ENCODE peak calls at places on chromosomes 16 and 17, in five cellular contexts. One of them, this sample, is unnamed.

GRCh38 chr16:3950343-3951193 is 70.1 kb upstream of the CREBBP start:
- DNase-seq in thoracic aorta: peak; percentile 87
- DNase-seq in foreskin fibroblast: peak; percentile 99
- DNase-seq in GM06990: no peak
- DNase-seq in uterus: peak; percentile 86
- DNase-seq in this sample: no peak

GRCh38 chr17:54951286-54951685 is 17.2 kb downstream of the COX11 start:
- DNase-seq in thoracic aorta: no peak
- DNase-seq in foreskin fibroblast: no peak
- DNase-seq in GM06990: no peak
- DNase-seq in uterus: no peak
- DNase-seq in this sample: no peak

GRCh38 chr16:74186589-74186988 is 110.0 kb upstream of the PSMD7 start:
- DNase-seq in thoracic aorta: no peak
- DNase-seq in foreskin fibroblast: peak; percentile 66
- DNase-seq in GM06990: no peak
- DNase-seq in uterus: no peak
- DNase-seq in this sample: peak; percentile 3

GRCh38 chr17:18968945-18969887 is 17.3 kb downstream of the SLC5A10 start:
- DNase-seq in thoracic aorta: no peak
- DNase-seq in foreskin fibroblast: peak; percentile 56
- DNase-seq in GM06990: no peak
- DNase-seq in uterus: no peak
- DNase-seq in this sample: no peak

GRCh38 chr17:45967378-45967777 is 31.7 kb upstream of the STH start:
- DNase-seq in thoracic aorta: no peak
- DNase-seq in foreskin fibroblast: no peak
- DNase-seq in GM06990: no peak
- DNase-seq in uterus: no peak
- DNase-seq in this sample: no peak

GRCh38 chr17:48791128-48792032 is 25.6 kb downstream of the TTLL6 start:
- DNase-seq in thoracic aorta: peak; percentile 32
- DNase-seq in foreskin fibroblast: peak; percentile 88
- DNase-seq in GM06990: peak; percentile 51
- DNase-seq in uterus: peak; percentile 65
- DNase-seq in this sample: peak; percentile 45

GRCh38 chr17:29977836-29978235 is 36.4 kb downstream of the EFCAB5 start:
- DNase-seq in thoracic aorta: no peak
- DNase-seq in foreskin fibroblast: peak; percentile 63
- DNase-seq in GM06990: no peak
- DNase-seq in uterus: no peak
- DNase-seq in this sample: peak; percentile 45

GRCh38 chr16:8849411-8850011 is 19.3 kb downstream of the CARHSP1 start:
- DNase-seq in thoracic aorta: no peak
- DNase-seq in foreskin fibroblast: no peak
- DNase-seq in GM06990: no peak
- DNase-seq in uterus: peak; percentile 57
- DNase-seq in this sample: no peak

GRCh38 chr17:70863436-70864248 is 694.3 kb downstream of the KCNJ2 start:
- DNase-seq in thoracic aorta: no peak
- DNase-seq in foreskin fibroblast: peak; percentile 60
- DNase-seq in GM06990: no peak
- DNase-seq in uterus: no peak
- DNase-seq in this sample: no peak

GRCh38 chr17:1735418-1735817 is 7.3 kb upstream of the SERPINF2 start:
- DNase-seq in thoracic aorta: no peak
- DNase-seq in foreskin fibroblast: no peak
- DNase-seq in GM06990: no peak
- DNase-seq in uterus: no peak
- DNase-seq in this sample: no peak

GRCh38 chr16:86632206-86632605 is 53.9 kb downstream of the FOXL1 start:
- DNase-seq in thoracic aorta: no peak
- DNase-seq in foreskin fibroblast: no peak
- DNase-seq in GM06990: no peak
- DNase-seq in uterus: no peak
- DNase-seq in this sample: no peak

GRCh38 chr17:49993423-49994037 is 1.5 kb downstream of the DLX3 start:
- DNase-seq in thoracic aorta: no peak
- DNase-seq in foreskin fibroblast: peak; percentile 31
- DNase-seq in GM06990: no peak
- DNase-seq in uterus: no peak
- DNase-seq in this sample: no peak

GRCh38 chr16:20611975-20612471 is 35.9 kb upstream of the ACSM2B start:
- DNase-seq in thoracic aorta: no peak
- DNase-seq in foreskin fibroblast: no peak
- DNase-seq in GM06990: no peak
- DNase-seq in uterus: peak; percentile 65
- DNase-seq in this sample: no peak

GRCh38 chr17:48610282-48611211 is at the start of gene HOXB7:
- DNase-seq in thoracic aorta: no peak
- DNase-seq in foreskin fibroblast: peak; percentile 53
- DNase-seq in GM06990: peak; percentile 73
- DNase-seq in uterus: peak; percentile 72
- DNase-seq in this sample: no peak

GRCh38 chr17:35543856-35544255 is 6.4 kb upstream of the SLFN12L start:
- DNase-seq in thoracic aorta: no peak
- DNase-seq in foreskin fibroblast: no peak
- DNase-seq in GM06990: no peak
- DNase-seq in uterus: no peak
- DNase-seq in this sample: no peak

GRCh38 chr17:35539659-35540026 is 2.2 kb upstream of the SLFN12L start:
- DNase-seq in thoracic aorta: no peak
- DNase-seq in foreskin fibroblast: no peak
- DNase-seq in GM06990: no peak
- DNase-seq in uterus: no peak
- DNase-seq in this sample: no peak

GRCh38 chr17:35541434-35541833 is 4.0 kb upstream of the SLFN12L start:
- DNase-seq in thoracic aorta: no peak
- DNase-seq in foreskin fibroblast: no peak
- DNase-seq in GM06990: no peak
- DNase-seq in uterus: no peak
- DNase-seq in this sample: no peak

GRCh38 chr17:35542990-35543389 is 5.5 kb upstream of the SLFN12L start:
- DNase-seq in thoracic aorta: no peak
- DNase-seq in foreskin fibroblast: no peak
- DNase-seq in GM06990: no peak
- DNase-seq in uterus: no peak
- DNase-seq in this sample: no peak

DNA sequence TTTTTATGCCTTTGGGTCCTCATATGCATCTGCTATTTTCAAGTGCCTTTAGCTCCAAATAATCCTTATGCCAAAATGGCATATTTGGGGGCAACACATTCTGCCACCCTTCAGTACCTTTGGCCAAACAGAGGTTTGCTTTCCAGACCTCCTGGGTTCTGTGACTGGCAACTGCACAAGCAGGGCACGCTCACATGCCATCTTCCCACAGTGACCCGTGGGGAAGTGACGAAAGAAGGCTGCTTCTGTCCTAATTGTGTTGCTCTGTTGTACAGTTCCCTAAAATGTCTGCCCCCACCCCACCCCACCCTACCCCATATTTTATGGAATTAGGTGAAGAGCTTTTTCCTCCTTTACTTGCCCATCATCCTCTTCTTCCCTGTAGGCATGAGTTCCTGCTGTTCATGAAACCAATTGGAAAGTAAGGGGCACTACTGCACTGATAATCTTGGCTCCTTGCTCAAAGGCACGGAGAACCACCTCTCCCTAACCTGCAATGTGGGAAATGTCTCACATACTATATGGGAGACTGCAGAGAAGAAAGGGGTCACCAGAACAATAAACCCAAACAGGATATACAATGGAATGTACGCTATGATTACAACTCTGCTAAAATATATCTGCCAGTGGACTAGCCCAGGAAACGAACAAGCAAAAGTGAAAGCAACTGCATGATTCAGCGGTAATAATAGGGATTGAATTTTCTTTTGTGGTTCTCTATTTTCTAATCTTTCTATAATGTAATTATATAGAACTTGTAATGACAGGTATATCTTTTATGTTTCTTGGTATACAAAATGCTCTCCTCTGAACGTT is 3.3 kb upstream of the SLFN12L start:
- DNase-seq in thoracic aorta: no peak
- DNase-seq in foreskin fibroblast: peak; percentile 33
- DNase-seq in GM06990: peak; percentile 22
- DNase-seq in uterus: no peak
- DNase-seq in this sample: no peak
- H3K4me3 ChIP-seq in thoracic aorta: peak overlapping the region; percentile 63
- H3K4me3 ChIP-seq in foreskin fibroblast: no peak overlapping the region
- H3K4me3 ChIP-seq in GM06990: peak overlapping the region; percentile 56
- H3K4me3 ChIP-seq in uterus: no peak overlapping the region
- H3K4me3 ChIP-seq in this sample: no peak overlapping the region

DNA sequence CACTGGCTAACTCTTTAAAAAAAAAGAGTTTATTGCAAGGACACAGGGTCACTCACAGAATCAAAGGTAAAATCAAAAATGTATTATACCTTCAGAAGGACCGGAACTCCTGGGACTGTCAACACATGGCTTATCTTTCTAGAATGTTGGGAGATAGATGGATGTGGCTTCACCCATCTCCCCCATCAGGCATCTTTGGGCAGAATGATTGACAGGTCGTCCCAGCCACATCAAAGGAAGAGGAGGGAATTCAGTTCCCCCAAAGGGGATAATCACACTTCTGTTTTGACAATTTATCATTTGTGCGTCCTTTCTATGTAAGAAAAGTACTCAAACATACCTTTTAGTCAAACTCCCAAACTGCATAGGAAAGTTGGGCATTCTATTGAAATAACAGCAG is 228.6 kb upstream of the CDH5 start:
- DNase-seq in thoracic aorta: no peak
- DNase-seq in foreskin fibroblast: no peak
- DNase-seq in GM06990: no peak
- DNase-seq in uterus: no peak
- DNase-seq in this sample: no peak
- TF ChIP-seq CTCF in thoracic aorta: no peak
- TF ChIP-seq CTCF in foreskin fibroblast: no peak
- TF ChIP-seq CTCF in GM06990: no peak
- TF ChIP-seq CTCF in uterus: no peak
- TF ChIP-seq CTCF in this sample: no peak

DNA sequence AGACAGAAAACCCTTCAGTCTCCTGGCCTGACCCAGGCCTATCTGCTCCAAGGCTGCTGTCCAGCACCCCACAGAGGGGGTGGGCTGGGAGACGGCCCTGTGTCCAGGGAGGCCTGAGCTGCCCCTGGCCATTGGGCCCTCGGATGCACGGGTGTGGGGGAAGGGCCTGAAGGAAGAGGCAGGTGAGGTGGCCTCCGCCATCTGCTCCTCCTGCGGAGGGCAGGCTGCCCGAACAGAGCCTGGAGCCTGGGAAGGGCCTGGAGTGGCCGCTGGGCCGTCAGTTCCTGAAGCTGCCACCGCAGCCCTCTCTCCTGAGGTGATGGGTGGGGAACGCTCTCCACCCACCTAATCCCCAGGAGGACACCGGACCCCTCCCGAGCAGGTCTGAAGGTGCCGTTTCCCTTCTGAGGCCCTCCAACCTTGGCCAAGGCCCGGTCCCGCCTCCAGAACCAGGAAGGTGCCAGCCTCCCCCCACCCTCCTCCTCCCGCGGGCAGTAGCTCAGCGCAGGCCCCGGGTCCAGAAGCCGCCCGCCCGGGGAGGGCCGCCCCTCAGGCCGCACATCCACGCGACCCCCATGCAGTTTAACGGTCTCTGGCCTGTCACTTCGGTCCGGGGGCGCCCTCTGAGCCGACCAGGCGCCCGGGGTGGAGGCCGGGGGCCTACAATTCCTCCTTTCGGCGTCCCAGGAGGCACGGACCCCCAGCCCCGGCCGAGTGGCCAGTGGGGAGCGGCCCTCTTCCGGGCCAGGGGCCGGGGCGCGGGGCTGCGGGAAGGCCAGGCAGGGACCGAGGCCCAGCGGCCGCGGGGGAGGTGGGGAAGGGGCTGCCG is 835 bp downstream of the FBXL16 start:
- DNase-seq in thoracic aorta: no peak
- DNase-seq in foreskin fibroblast: no peak
- DNase-seq in GM06990: no peak
- DNase-seq in uterus: no peak
- DNase-seq in this sample: no peak
- H3K4me3 ChIP-seq in thoracic aorta: no peak overlapping the region
- H3K4me3 ChIP-seq in foreskin fibroblast: no peak overlapping the region
- H3K4me3 ChIP-seq in GM06990: no peak overlapping the region
- H3K4me3 ChIP-seq in uterus: no peak overlapping the region
- H3K4me3 ChIP-seq in this sample: no peak overlapping the region

DNA sequence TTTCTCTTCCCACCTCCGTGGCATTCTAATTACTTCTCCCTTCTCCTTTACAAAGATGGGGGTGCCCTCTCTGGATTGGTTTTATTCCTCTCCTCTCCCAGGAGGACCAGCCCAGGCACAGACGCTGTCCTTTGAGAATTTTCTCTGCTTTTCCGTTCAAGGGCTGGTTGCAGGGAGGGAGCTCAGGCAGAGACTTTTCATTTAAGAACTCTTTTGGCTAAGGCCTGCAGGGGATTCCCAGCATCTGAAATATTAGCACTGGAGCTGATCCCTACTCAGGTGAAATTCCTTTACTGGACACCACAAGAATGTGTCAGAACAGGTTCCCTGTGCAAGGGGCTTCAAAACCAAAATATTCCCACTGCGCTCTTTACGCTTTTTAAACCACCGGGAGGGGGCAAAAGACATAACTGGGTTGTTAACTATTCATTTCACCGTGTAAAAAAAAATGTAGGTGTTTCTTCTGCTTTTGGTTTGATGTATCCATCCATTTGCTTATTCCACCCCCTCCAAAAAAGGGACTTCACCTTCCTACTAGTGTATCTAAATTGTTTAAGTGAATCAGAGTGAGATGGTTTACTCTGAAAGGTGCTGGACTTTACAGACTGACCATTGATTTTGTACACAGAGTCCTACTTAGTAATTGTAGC is 1.4 kb downstream of the NFAT5 start:
- DNase-seq in thoracic aorta: no peak
- DNase-seq in foreskin fibroblast: no peak
- DNase-seq in GM06990: peak; percentile 37
- DNase-seq in uterus: no peak
- DNase-seq in this sample: no peak
- TF ChIP-seq CTCF in thoracic aorta: no peak
- TF ChIP-seq CTCF in foreskin fibroblast: peak; percentile 14
- TF ChIP-seq CTCF in GM06990: peak; percentile 40
- TF ChIP-seq CTCF in uterus: peak; percentile 11
- TF ChIP-seq CTCF in this sample: no peak

GRCh38 chr16:15425861-15426260 is 8.5 kb upstream of the BMERB1 start:
- DNase-seq in thoracic aorta: no peak
- DNase-seq in foreskin fibroblast: no peak
- DNase-seq in GM06990: no peak
- DNase-seq in uterus: no peak
- DNase-seq in this sample: no peak

GRCh38 chr16:15427648-15428239 is 6.6 kb upstream of the BMERB1 start:
- DNase-seq in thoracic aorta: peak; percentile 24
- DNase-seq in foreskin fibroblast: peak; percentile 91
- DNase-seq in GM06990: no peak
- DNase-seq in uterus: peak; percentile 83
- DNase-seq in this sample: no peak

GRCh38 chr16:15418206-15418605 is 16.2 kb upstream of the BMERB1 start:
- DNase-seq in thoracic aorta: no peak
- DNase-seq in foreskin fibroblast: peak; percentile 6
- DNase-seq in GM06990: no peak
- DNase-seq in uterus: no peak
- DNase-seq in this sample: no peak

GRCh38 chr16:15422222-15422621 is 12.2 kb upstream of the BMERB1 start:
- DNase-seq in thoracic aorta: no peak
- DNase-seq in foreskin fibroblast: no peak
- DNase-seq in GM06990: no peak
- DNase-seq in uterus: no peak
- DNase-seq in this sample: no peak
- H3K4me3 ChIP-seq in thoracic aorta: no peak overlapping the region
- H3K4me3 ChIP-seq in foreskin fibroblast: no peak overlapping the region
- H3K4me3 ChIP-seq in GM06990: no peak overlapping the region
- H3K4me3 ChIP-seq in uterus: no peak overlapping the region
- H3K4me3 ChIP-seq in this sample: no peak overlapping the region